ENCODE peak calls at places on chromosomes 3 and 15, in seven cellular contexts. One of them, this sample, is unnamed.

GRCh38 chr3:12978682-12979081 is 94.5 kb downstream of the IQSEC1 start:
- DNase-seq in activated T-cell treated with anti-CD3 and anti-CD28 coated beads for 1 hour: no peak
- DNase-seq in T-helper 1 cell: no peak
- DNase-seq in NCI-H1105 treated with DMSO at 0.1 percent for 48 hours: no peak
- DNase-seq in stimulated activated naive CD8-positive, alpha-beta T cell treated with anti-CD3 and anti-CD28 coated beads, Interleukin-15, amount 100 ng/mL, for 72 hours: no peak
- DNase-seq in A172: no peak
- DNase-seq in ELF-1: no peak
- DNase-seq in this sample: no peak

GRCh38 chr3:52253314-52254260 is 8.0 kb downstream of the PPM1M start:
- DNase-seq in activated T-cell treated with anti-CD3 and anti-CD28 coated beads for 1 hour: peak
- DNase-seq in stimulated activated naive CD8-positive, alpha-beta T cell treated with anti-CD3 and anti-CD28 coated beads, Interleukin-15, amount 100 ng/mL, for 72 hours: peak
- DNase-seq in A172: no peak
- DNase-seq in ELF-1: peak
- DNase-seq in T-helper 1 cell: peak
- DNase-seq in NCI-H1105 treated with DMSO at 0.1 percent for 48 hours: no peak
- DNase-seq in this sample: peak

GRCh38 chr15:52496776-52497470 is 31.8 kb downstream of the MYO5A start:
- DNase-seq in NCI-H1105 treated with DMSO at 0.1 percent for 48 hours: no peak
- DNase-seq in stimulated activated naive CD8-positive, alpha-beta T cell treated with anti-CD3 and anti-CD28 coated beads, Interleukin-15, amount 100 ng/mL, for 72 hours: peak
- DNase-seq in ELF-1: no peak
- DNase-seq in T-helper 1 cell: no peak
- DNase-seq in activated T-cell treated with anti-CD3 and anti-CD28 coated beads for 1 hour: no peak
- DNase-seq in A172: peak
- DNase-seq in this sample: no peak

GRCh38 chr3:127518456-127519081 is 72.0 kb downstream of the TPRA1 start:
- DNase-seq in NCI-H1105 treated with DMSO at 0.1 percent for 48 hours: no peak
- DNase-seq in activated T-cell treated with anti-CD3 and anti-CD28 coated beads for 1 hour: no peak
- DNase-seq in stimulated activated naive CD8-positive, alpha-beta T cell treated with anti-CD3 and anti-CD28 coated beads, Interleukin-15, amount 100 ng/mL, for 72 hours: no peak
- DNase-seq in T-helper 1 cell: no peak
- DNase-seq in A172: no peak
- DNase-seq in ELF-1: no peak
- DNase-seq in this sample: no peak

GRCh38 chr15:38524156-38524555 is 40.5 kb downstream of the RASGRP1 start:
- DNase-seq in activated T-cell treated with anti-CD3 and anti-CD28 coated beads for 1 hour: no peak
- DNase-seq in ELF-1: no peak
- DNase-seq in NCI-H1105 treated with DMSO at 0.1 percent for 48 hours: no peak
- DNase-seq in stimulated activated naive CD8-positive, alpha-beta T cell treated with anti-CD3 and anti-CD28 coated beads, Interleukin-15, amount 100 ng/mL, for 72 hours: no peak
- DNase-seq in T-helper 1 cell: no peak
- DNase-seq in A172: no peak
- DNase-seq in this sample: no peak

GRCh38 chr15:59299919-59300617 is 72.6 kb downstream of the MYO1E start:
- DNase-seq in activated T-cell treated with anti-CD3 and anti-CD28 coated beads for 1 hour: peak
- DNase-seq in ELF-1: no peak
- DNase-seq in stimulated activated naive CD8-positive, alpha-beta T cell treated with anti-CD3 and anti-CD28 coated beads, Interleukin-15, amount 100 ng/mL, for 72 hours: peak
- DNase-seq in NCI-H1105 treated with DMSO at 0.1 percent for 48 hours: no peak
- DNase-seq in T-helper 1 cell: peak
- DNase-seq in A172: peak
- DNase-seq in this sample: peak

GRCh38 chr3:12181301-12181700 is 22.6 kb upstream of the TIMP4 start:
- DNase-seq in stimulated activated naive CD8-positive, alpha-beta T cell treated with anti-CD3 and anti-CD28 coated beads, Interleukin-15, amount 100 ng/mL, for 72 hours: no peak
- DNase-seq in NCI-H1105 treated with DMSO at 0.1 percent for 48 hours: no peak
- DNase-seq in ELF-1: no peak
- DNase-seq in activated T-cell treated with anti-CD3 and anti-CD28 coated beads for 1 hour: no peak
- DNase-seq in A172: no peak
- DNase-seq in T-helper 1 cell: no peak
- DNase-seq in this sample: no peak

GRCh38 chr15:101188517-101189340 is 63.1 kb downstream of the CHSY1 start:
- DNase-seq in A172: peak
- DNase-seq in activated T-cell treated with anti-CD3 and anti-CD28 coated beads for 1 hour: no peak
- DNase-seq in T-helper 1 cell: no peak
- DNase-seq in ELF-1: no peak
- DNase-seq in stimulated activated naive CD8-positive, alpha-beta T cell treated with anti-CD3 and anti-CD28 coated beads, Interleukin-15, amount 100 ng/mL, for 72 hours: no peak
- DNase-seq in NCI-H1105 treated with DMSO at 0.1 percent for 48 hours: no peak
- DNase-seq in this sample: no peak

GRCh38 chr3:18100126-18100525 is 325.0 kb downstream of the SATB1 start:
- DNase-seq in NCI-H1105 treated with DMSO at 0.1 percent for 48 hours: no peak
- DNase-seq in stimulated activated naive CD8-positive, alpha-beta T cell treated with anti-CD3 and anti-CD28 coated beads, Interleukin-15, amount 100 ng/mL, for 72 hours: no peak
- DNase-seq in activated T-cell treated with anti-CD3 and anti-CD28 coated beads for 1 hour: no peak
- DNase-seq in ELF-1: no peak
- DNase-seq in A172: peak
- DNase-seq in T-helper 1 cell: no peak
- DNase-seq in this sample: no peak

GRCh38 chr3:57087361-57088092 is 27.1 kb downstream of the SPATA12 start:
- DNase-seq in ELF-1: no peak
- DNase-seq in stimulated activated naive CD8-positive, alpha-beta T cell treated with anti-CD3 and anti-CD28 coated beads, Interleukin-15, amount 100 ng/mL, for 72 hours: no peak
- DNase-seq in NCI-H1105 treated with DMSO at 0.1 percent for 48 hours: no peak
- DNase-seq in A172: no peak
- DNase-seq in T-helper 1 cell: no peak
- DNase-seq in activated T-cell treated with anti-CD3 and anti-CD28 coated beads for 1 hour: no peak
- DNase-seq in this sample: no peak

GRCh38 chr3:94515983-94516382 is 453.1 kb downstream of the NSUN3 start:
- DNase-seq in A172: no peak
- DNase-seq in NCI-H1105 treated with DMSO at 0.1 percent for 48 hours: no peak
- DNase-seq in T-helper 1 cell: no peak
- DNase-seq in ELF-1: no peak
- DNase-seq in stimulated activated naive CD8-positive, alpha-beta T cell treated with anti-CD3 and anti-CD28 coated beads, Interleukin-15, amount 100 ng/mL, for 72 hours: no peak
- DNase-seq in activated T-cell treated with anti-CD3 and anti-CD28 coated beads for 1 hour: no peak
- DNase-seq in this sample: no peak

GRCh38 chr15:48394172-48394571 is 62.9 kb downstream of the DUT start:
- DNase-seq in NCI-H1105 treated with DMSO at 0.1 percent for 48 hours: no peak
- DNase-seq in stimulated activated naive CD8-positive, alpha-beta T cell treated with anti-CD3 and anti-CD28 coated beads, Interleukin-15, amount 100 ng/mL, for 72 hours: no peak
- DNase-seq in activated T-cell treated with anti-CD3 and anti-CD28 coated beads for 1 hour: no peak
- DNase-seq in T-helper 1 cell: no peak
- DNase-seq in ELF-1: no peak
- DNase-seq in A172: no peak
- DNase-seq in this sample: no peak

GRCh38 chr15:39140060-39140604 is 440.7 kb upstream of the THBS1 start:
- DNase-seq in ELF-1: peak
- DNase-seq in NCI-H1105 treated with DMSO at 0.1 percent for 48 hours: no peak
- DNase-seq in T-helper 1 cell: no peak
- DNase-seq in activated T-cell treated with anti-CD3 and anti-CD28 coated beads for 1 hour: no peak
- DNase-seq in A172: peak
- DNase-seq in stimulated activated naive CD8-positive, alpha-beta T cell treated with anti-CD3 and anti-CD28 coated beads, Interleukin-15, amount 100 ng/mL, for 72 hours: no peak
- DNase-seq in this sample: no peak

GRCh38 chr3:173892547-173892946 is 495.0 kb downstream of the NLGN1 start:
- DNase-seq in activated T-cell treated with anti-CD3 and anti-CD28 coated beads for 1 hour: no peak
- DNase-seq in ELF-1: no peak
- DNase-seq in stimulated activated naive CD8-positive, alpha-beta T cell treated with anti-CD3 and anti-CD28 coated beads, Interleukin-15, amount 100 ng/mL, for 72 hours: no peak
- DNase-seq in T-helper 1 cell: no peak
- DNase-seq in NCI-H1105 treated with DMSO at 0.1 percent for 48 hours: no peak
- DNase-seq in A172: peak
- DNase-seq in this sample: no peak

GRCh38 chr15:29938701-29939340 is 116.6 kb upstream of the TJP1 start:
- DNase-seq in A172: no peak
- DNase-seq in NCI-H1105 treated with DMSO at 0.1 percent for 48 hours: no peak
- DNase-seq in activated T-cell treated with anti-CD3 and anti-CD28 coated beads for 1 hour: no peak
- DNase-seq in ELF-1: peak
- DNase-seq in T-helper 1 cell: no peak
- DNase-seq in stimulated activated naive CD8-positive, alpha-beta T cell treated with anti-CD3 and anti-CD28 coated beads, Interleukin-15, amount 100 ng/mL, for 72 hours: no peak
- DNase-seq in this sample: no peak

GRCh38 chr3:71713041-71713440 is 12.2 kb downstream of the EIF4E3 start:
- DNase-seq in T-helper 1 cell: no peak
- DNase-seq in A172: no peak
- DNase-seq in stimulated activated naive CD8-positive, alpha-beta T cell treated with anti-CD3 and anti-CD28 coated beads, Interleukin-15, amount 100 ng/mL, for 72 hours: no peak
- DNase-seq in activated T-cell treated with anti-CD3 and anti-CD28 coated beads for 1 hour: no peak
- DNase-seq in ELF-1: no peak
- DNase-seq in NCI-H1105 treated with DMSO at 0.1 percent for 48 hours: peak
- DNase-seq in this sample: no peak

GRCh38 chr15:90055182-90055581 is 47.1 kb downstream of the IDH2 start:
- DNase-seq in stimulated activated naive CD8-positive, alpha-beta T cell treated with anti-CD3 and anti-CD28 coated beads, Interleukin-15, amount 100 ng/mL, for 72 hours: no peak
- DNase-seq in activated T-cell treated with anti-CD3 and anti-CD28 coated beads for 1 hour: no peak
- DNase-seq in ELF-1: no peak
- DNase-seq in A172: no peak
- DNase-seq in NCI-H1105 treated with DMSO at 0.1 percent for 48 hours: no peak
- DNase-seq in T-helper 1 cell: no peak
- DNase-seq in this sample: no peak

GRCh38 chr3:196140224-196140623 is 58.3 kb upstream of the TFRC start:
- DNase-seq in NCI-H1105 treated with DMSO at 0.1 percent for 48 hours: no peak
- DNase-seq in ELF-1: no peak
- DNase-seq in T-helper 1 cell: no peak
- DNase-seq in activated T-cell treated with anti-CD3 and anti-CD28 coated beads for 1 hour: no peak
- DNase-seq in stimulated activated naive CD8-positive, alpha-beta T cell treated with anti-CD3 and anti-CD28 coated beads, Interleukin-15, amount 100 ng/mL, for 72 hours: peak
- DNase-seq in A172: no peak
- DNase-seq in this sample: no peak

GRCh38 chr15:60061758-60062157 is 57.6 kb downstream of the FOXB1 start:
- DNase-seq in ELF-1: no peak
- DNase-seq in A172: no peak
- DNase-seq in activated T-cell treated with anti-CD3 and anti-CD28 coated beads for 1 hour: no peak
- DNase-seq in NCI-H1105 treated with DMSO at 0.1 percent for 48 hours: no peak
- DNase-seq in stimulated activated naive CD8-positive, alpha-beta T cell treated with anti-CD3 and anti-CD28 coated beads, Interleukin-15, amount 100 ng/mL, for 72 hours: no peak
- DNase-seq in T-helper 1 cell: no peak
- DNase-seq in this sample: no peak

GRCh38 chr15:100032358-100033080 is 299.3 kb upstream of the LYSMD4 start:
- DNase-seq in NCI-H1105 treated with DMSO at 0.1 percent for 48 hours: no peak
- DNase-seq in A172: no peak
- DNase-seq in ELF-1: no peak
- DNase-seq in stimulated activated naive CD8-positive, alpha-beta T cell treated with anti-CD3 and anti-CD28 coated beads, Interleukin-15, amount 100 ng/mL, for 72 hours: no peak
- DNase-seq in activated T-cell treated with anti-CD3 and anti-CD28 coated beads for 1 hour: no peak
- DNase-seq in T-helper 1 cell: no peak
- DNase-seq in this sample: no peak

GRCh38 chr3:132630612-132631011 is 29.0 kb downstream of the ACAD11 start:
- DNase-seq in stimulated activated naive CD8-positive, alpha-beta T cell treated with anti-CD3 and anti-CD28 coated beads, Interleukin-15, amount 100 ng/mL, for 72 hours: no peak
- DNase-seq in T-helper 1 cell: no peak
- DNase-seq in NCI-H1105 treated with DMSO at 0.1 percent for 48 hours: no peak
- DNase-seq in A172: no peak
- DNase-seq in activated T-cell treated with anti-CD3 and anti-CD28 coated beads for 1 hour: no peak
- DNase-seq in ELF-1: no peak
- DNase-seq in this sample: no peak

GRCh38 chr3:13495921-13496723 is 16.0 kb downstream of the HDAC11 start:
- DNase-seq in A172: peak
- DNase-seq in NCI-H1105 treated with DMSO at 0.1 percent for 48 hours: peak
- DNase-seq in activated T-cell treated with anti-CD3 and anti-CD28 coated beads for 1 hour: peak
- DNase-seq in ELF-1: peak
- DNase-seq in stimulated activated naive CD8-positive, alpha-beta T cell treated with anti-CD3 and anti-CD28 coated beads, Interleukin-15, amount 100 ng/mL, for 72 hours: peak
- DNase-seq in T-helper 1 cell: peak
- DNase-seq in this sample: peak

GRCh38 chr3:103991461-103992115 is 1375.1 kb upstream of the ALCAM start:
- DNase-seq in T-helper 1 cell: no peak
- DNase-seq in NCI-H1105 treated with DMSO at 0.1 percent for 48 hours: no peak
- DNase-seq in ELF-1: peak
- DNase-seq in activated T-cell treated with anti-CD3 and anti-CD28 coated beads for 1 hour: no peak
- DNase-seq in A172: peak
- DNase-seq in stimulated activated naive CD8-positive, alpha-beta T cell treated with anti-CD3 and anti-CD28 coated beads, Interleukin-15, amount 100 ng/mL, for 72 hours: no peak
- DNase-seq in this sample: no peak

GRCh38 chr3:18069564-18069963 is 327.1 kb upstream of the TBC1D5 start:
- DNase-seq in activated T-cell treated with anti-CD3 and anti-CD28 coated beads for 1 hour: no peak
- DNase-seq in stimulated activated naive CD8-positive, alpha-beta T cell treated with anti-CD3 and anti-CD28 coated beads, Interleukin-15, amount 100 ng/mL, for 72 hours: no peak
- DNase-seq in T-helper 1 cell: no peak
- DNase-seq in ELF-1: no peak
- DNase-seq in A172: no peak
- DNase-seq in NCI-H1105 treated with DMSO at 0.1 percent for 48 hours: no peak
- DNase-seq in this sample: no peak

GRCh38 chr15:78204351-78205309 is 29.7 kb downstream of the ACSBG1 start:
- DNase-seq in stimulated activated naive CD8-positive, alpha-beta T cell treated with anti-CD3 and anti-CD28 coated beads, Interleukin-15, amount 100 ng/mL, for 72 hours: no peak
- DNase-seq in activated T-cell treated with anti-CD3 and anti-CD28 coated beads for 1 hour: no peak
- DNase-seq in A172: no peak
- DNase-seq in ELF-1: no peak
- DNase-seq in T-helper 1 cell: no peak
- DNase-seq in NCI-H1105 treated with DMSO at 0.1 percent for 48 hours: no peak
- DNase-seq in this sample: no peak

GRCh38 chr15:91208366-91208765 is 108.3 kb downstream of the SV2B start:
- DNase-seq in activated T-cell treated with anti-CD3 and anti-CD28 coated beads for 1 hour: no peak
- DNase-seq in ELF-1: no peak
- DNase-seq in stimulated activated naive CD8-positive, alpha-beta T cell treated with anti-CD3 and anti-CD28 coated beads, Interleukin-15, amount 100 ng/mL, for 72 hours: no peak
- DNase-seq in NCI-H1105 treated with DMSO at 0.1 percent for 48 hours: no peak
- DNase-seq in A172: no peak
- DNase-seq in T-helper 1 cell: no peak
- DNase-seq in this sample: no peak

GRCh38 chr15:83653639-83654378 is at the start of gene ADAMTSL3:
- DNase-seq in ELF-1: peak
- DNase-seq in activated T-cell treated with anti-CD3 and anti-CD28 coated beads for 1 hour: no peak
- DNase-seq in T-helper 1 cell: no peak
- DNase-seq in A172: no peak
- DNase-seq in NCI-H1105 treated with DMSO at 0.1 percent for 48 hours: peak
- DNase-seq in stimulated activated naive CD8-positive, alpha-beta T cell treated with anti-CD3 and anti-CD28 coated beads, Interleukin-15, amount 100 ng/mL, for 72 hours: no peak
- DNase-seq in this sample: peak

GRCh38 chr3:59644479-59645075 is 594.8 kb upstream of the CFAP20DC start:
- DNase-seq in ELF-1: no peak
- DNase-seq in stimulated activated naive CD8-positive, alpha-beta T cell treated with anti-CD3 and anti-CD28 coated beads, Interleukin-15, amount 100 ng/mL, for 72 hours: no peak
- DNase-seq in NCI-H1105 treated with DMSO at 0.1 percent for 48 hours: no peak
- DNase-seq in T-helper 1 cell: no peak
- DNase-seq in A172: no peak
- DNase-seq in activated T-cell treated with anti-CD3 and anti-CD28 coated beads for 1 hour: no peak
- DNase-seq in this sample: no peak

This sample was measured in left lung.